ENCODE peak calls at places on chromosomes 13 and 19, in six cellular contexts. One of them, this sample, is unnamed.

GRCh38 chr19:45729774-45730388 is 815 bp downstream of the FBXO46 start:
- DNase-seq in T1000: no peak
- DNase-seq in gastrocnemius medialis: no peak
- DNase-seq in nucleus accumbens: no peak
- DNase-seq in H1: no peak
- DNase-seq in activated T-cell treated with anti-CD3 and anti-CD28 coated beads for 1 hour: no peak
- DNase-seq in this sample: no peak

GRCh38 chr13:28685114-28685513 is 26.2 kb downstream of the POMP start:
- DNase-seq in T1000: no peak
- DNase-seq in activated T-cell treated with anti-CD3 and anti-CD28 coated beads for 1 hour: no peak
- DNase-seq in H1: no peak
- DNase-seq in nucleus accumbens: no peak
- DNase-seq in gastrocnemius medialis: no peak
- DNase-seq in this sample: no peak

GRCh38 chr19:18777725-18778389 is 13.2 kb downstream of the COMP start:
- DNase-seq in activated T-cell treated with anti-CD3 and anti-CD28 coated beads for 1 hour: no peak
- DNase-seq in H1: no peak
- DNase-seq in nucleus accumbens: no peak
- DNase-seq in T1000: no peak
- DNase-seq in gastrocnemius medialis: no peak
- DNase-seq in this sample: no peak

GRCh38 chr13:40813662-40814454 is 24.4 kb downstream of the SLC25A15 start:
- DNase-seq in nucleus accumbens: no peak
- DNase-seq in T1000: no peak
- DNase-seq in gastrocnemius medialis: no peak
- DNase-seq in activated T-cell treated with anti-CD3 and anti-CD28 coated beads for 1 hour: no peak
- DNase-seq in H1: no peak
- DNase-seq in this sample: no peak

GRCh38 chr19:13827656-13828055 is 32.4 kb downstream of the ZSWIM4 start:
- DNase-seq in activated T-cell treated with anti-CD3 and anti-CD28 coated beads for 1 hour: no peak
- DNase-seq in T1000: no peak
- DNase-seq in nucleus accumbens: no peak
- DNase-seq in H1: no peak
- DNase-seq in gastrocnemius medialis: no peak
- DNase-seq in this sample: no peak

GRCh38 chr13:72504026-72504925 is 223.2 kb downstream of the MZT1 start:
- DNase-seq in nucleus accumbens: no peak
- DNase-seq in T1000: no peak
- DNase-seq in gastrocnemius medialis: no peak
- DNase-seq in H1: no peak
- DNase-seq in activated T-cell treated with anti-CD3 and anti-CD28 coated beads for 1 hour: no peak
- DNase-seq in this sample: no peak

GRCh38 chr13:68152414-68152813 is 922.3 kb upstream of the PCDH9 start:
- DNase-seq in H1: no peak
- DNase-seq in T1000: no peak
- DNase-seq in gastrocnemius medialis: no peak
- DNase-seq in activated T-cell treated with anti-CD3 and anti-CD28 coated beads for 1 hour: no peak
- DNase-seq in nucleus accumbens: no peak
- DNase-seq in this sample: no peak

GRCh38 chr13:21957833-21958232 is 287.0 kb downstream of the FGF9 start:
- DNase-seq in H1: no peak
- DNase-seq in gastrocnemius medialis: no peak
- DNase-seq in nucleus accumbens: no peak
- DNase-seq in activated T-cell treated with anti-CD3 and anti-CD28 coated beads for 1 hour: no peak
- DNase-seq in T1000: no peak
- DNase-seq in this sample: no peak

GRCh38 chr13:74061939-74062595 is 72.1 kb downstream of the KLF12 start:
- DNase-seq in H1: no peak
- DNase-seq in gastrocnemius medialis: no peak
- DNase-seq in activated T-cell treated with anti-CD3 and anti-CD28 coated beads for 1 hour: no peak
- DNase-seq in nucleus accumbens: no peak
- DNase-seq in T1000: no peak
- DNase-seq in this sample: no peak

GRCh38 chr13:60120617-60121016 is 43.1 kb downstream of the DIAPH3 start:
- DNase-seq in gastrocnemius medialis: no peak
- DNase-seq in H1: no peak
- DNase-seq in nucleus accumbens: no peak
- DNase-seq in T1000: no peak
- DNase-seq in activated T-cell treated with anti-CD3 and anti-CD28 coated beads for 1 hour: no peak
- DNase-seq in this sample: no peak

GRCh38 chr13:72194531-72194930 is 327.5 kb upstream of the DACH1 start:
- DNase-seq in gastrocnemius medialis: no peak
- DNase-seq in H1: no peak
- DNase-seq in T1000: no peak
- DNase-seq in nucleus accumbens: no peak
- DNase-seq in activated T-cell treated with anti-CD3 and anti-CD28 coated beads for 1 hour: no peak
- DNase-seq in this sample: no peak

GRCh38 chr13:51923983-51924539 is 62.3 kb downstream of the CCDC70 start:
- DNase-seq in H1: no peak
- DNase-seq in T1000: no peak
- DNase-seq in gastrocnemius medialis: no peak
- DNase-seq in activated T-cell treated with anti-CD3 and anti-CD28 coated beads for 1 hour: no peak
- DNase-seq in nucleus accumbens: no peak
- DNase-seq in this sample: no peak

GRCh38 chr19:35767288-35768081 is 7.9 kb upstream of the ARHGAP33 start:
- DNase-seq in gastrocnemius medialis: no peak
- DNase-seq in T1000: no peak
- DNase-seq in H1: no peak
- DNase-seq in activated T-cell treated with anti-CD3 and anti-CD28 coated beads for 1 hour: no peak
- DNase-seq in nucleus accumbens: no peak
- DNase-seq in this sample: no peak

GRCh38 chr13:112635323-112635722 is 47.4 kb upstream of the TUBGCP3 start:
- DNase-seq in T1000: no peak
- DNase-seq in H1: no peak
- DNase-seq in nucleus accumbens: no peak
- DNase-seq in activated T-cell treated with anti-CD3 and anti-CD28 coated beads for 1 hour: no peak
- DNase-seq in gastrocnemius medialis: no peak
- DNase-seq in this sample: no peak

GRCh38 chr19:15294591-15294990 is 37.7 kb downstream of the BRD4 start:
- DNase-seq in H1: no peak
- DNase-seq in activated T-cell treated with anti-CD3 and anti-CD28 coated beads for 1 hour: no peak
- DNase-seq in T1000: no peak
- DNase-seq in nucleus accumbens: no peak
- DNase-seq in gastrocnemius medialis: no peak
- DNase-seq in this sample: no peak

GRCh38 chr19:38795549-38795948 is 6.5 kb downstream of the LGALS7B start:
- DNase-seq in T1000: no peak
- DNase-seq in H1: no peak
- DNase-seq in nucleus accumbens: no peak
- DNase-seq in activated T-cell treated with anti-CD3 and anti-CD28 coated beads for 1 hour: no peak
- DNase-seq in gastrocnemius medialis: no peak
- DNase-seq in this sample: no peak

GRCh38 chr13:33800646-33801186 is 17.2 kb upstream of the RFC3 start:
- DNase-seq in H1: no peak
- DNase-seq in nucleus accumbens: no peak
- DNase-seq in T1000: no peak
- DNase-seq in activated T-cell treated with anti-CD3 and anti-CD28 coated beads for 1 hour: no peak
- DNase-seq in gastrocnemius medialis: no peak
- DNase-seq in this sample: no peak

GRCh38 chr13:47004022-47004421 is 107.2 kb upstream of the HTR2A start:
- DNase-seq in activated T-cell treated with anti-CD3 and anti-CD28 coated beads for 1 hour: no peak
- DNase-seq in H1: no peak
- DNase-seq in T1000: no peak
- DNase-seq in nucleus accumbens: no peak
- DNase-seq in gastrocnemius medialis: no peak
- DNase-seq in this sample: no peak

GRCh38 chr13:33251131-33251629 is 34.4 kb downstream of the STARD13 start:
- DNase-seq in nucleus accumbens: no peak
- DNase-seq in gastrocnemius medialis: no peak
- DNase-seq in T1000: peak
- DNase-seq in H1: no peak
- DNase-seq in activated T-cell treated with anti-CD3 and anti-CD28 coated beads for 1 hour: no peak
- DNase-seq in this sample: no peak

GRCh38 chr19:33221641-33222040 is 4.0 kb downstream of the SLC7A10 start:
- DNase-seq in activated T-cell treated with anti-CD3 and anti-CD28 coated beads for 1 hour: no peak
- DNase-seq in gastrocnemius medialis: no peak
- DNase-seq in H1: no peak
- DNase-seq in nucleus accumbens: no peak
- DNase-seq in T1000: no peak
- DNase-seq in this sample: no peak

GRCh38 chr13:67520886-67521285 is 290.8 kb upstream of the PCDH9 start:
- DNase-seq in T1000: no peak
- DNase-seq in nucleus accumbens: no peak
- DNase-seq in H1: no peak
- DNase-seq in activated T-cell treated with anti-CD3 and anti-CD28 coated beads for 1 hour: no peak
- DNase-seq in gastrocnemius medialis: no peak
- DNase-seq in this sample: no peak

GRCh38 chr19:13890136-13890535 is 13.2 kb downstream of the NANOS3 start:
- DNase-seq in T1000: no peak
- DNase-seq in nucleus accumbens: no peak
- DNase-seq in H1: no peak
- DNase-seq in gastrocnemius medialis: no peak
- DNase-seq in activated T-cell treated with anti-CD3 and anti-CD28 coated beads for 1 hour: no peak
- DNase-seq in this sample: no peak

GRCh38 chr13:33262997-33263396 is 22.6 kb downstream of the STARD13 start:
- DNase-seq in activated T-cell treated with anti-CD3 and anti-CD28 coated beads for 1 hour: no peak
- DNase-seq in gastrocnemius medialis: no peak
- DNase-seq in T1000: no peak
- DNase-seq in H1: no peak
- DNase-seq in nucleus accumbens: no peak
- DNase-seq in this sample: no peak

GRCh38 chr13:111267784-111268183 is 52.7 kb upstream of the TEX29 start:
- DNase-seq in nucleus accumbens: no peak
- DNase-seq in T1000: no peak
- DNase-seq in activated T-cell treated with anti-CD3 and anti-CD28 coated beads for 1 hour: no peak
- DNase-seq in H1: no peak
- DNase-seq in gastrocnemius medialis: no peak
- DNase-seq in this sample: no peak

GRCh38 chr13:36981156-36981743 is 17.9 kb downstream of the ALG5 start:
- DNase-seq in gastrocnemius medialis: no peak
- DNase-seq in nucleus accumbens: no peak
- DNase-seq in H1: no peak
- DNase-seq in activated T-cell treated with anti-CD3 and anti-CD28 coated beads for 1 hour: no peak
- DNase-seq in T1000: no peak
- DNase-seq in this sample: no peak

GRCh38 chr19:13506550-13506878 is 235 bp upstream of the CACNA1A start:
- DNase-seq in activated T-cell treated with anti-CD3 and anti-CD28 coated beads for 1 hour: no peak
- DNase-seq in nucleus accumbens: peak
- DNase-seq in T1000: no peak
- DNase-seq in gastrocnemius medialis: no peak
- DNase-seq in H1: no peak
- DNase-seq in this sample: peak

GRCh38 chr19:55695511-55696290 is 20.7 kb downstream of the EPN1 start:
- DNase-seq in gastrocnemius medialis: no peak
- DNase-seq in nucleus accumbens: no peak
- DNase-seq in activated T-cell treated with anti-CD3 and anti-CD28 coated beads for 1 hour: no peak
- DNase-seq in H1: no peak
- DNase-seq in T1000: no peak
- DNase-seq in this sample: no peak

GRCh38 chr13:97743946-97744345 is 209.5 kb upstream of the IPO5 start:
- DNase-seq in T1000: no peak
- DNase-seq in nucleus accumbens: no peak
- DNase-seq in gastrocnemius medialis: no peak
- DNase-seq in activated T-cell treated with anti-CD3 and anti-CD28 coated beads for 1 hour: no peak
- DNase-seq in H1: no peak
- DNase-seq in this sample: no peak

GRCh38 chr19:58577581-58578429 is 4.7 kb upstream of the MZF1 start:
- DNase-seq in H1: no peak
- DNase-seq in activated T-cell treated with anti-CD3 and anti-CD28 coated beads for 1 hour: no peak
- DNase-seq in gastrocnemius medialis: no peak
- DNase-seq in T1000: no peak
- DNase-seq in nucleus accumbens: no peak
- DNase-seq in this sample: no peak

GRCh38 chr13:95641961-95642621 is 2.4 kb downstream of the DZIP1 start:
- DNase-seq in nucleus accumbens: peak
- DNase-seq in T1000: no peak
- DNase-seq in H1: no peak
- DNase-seq in gastrocnemius medialis: no peak
- DNase-seq in activated T-cell treated with anti-CD3 and anti-CD28 coated beads for 1 hour: no peak
- DNase-seq in this sample: peak

GRCh38 chr19:17616961-17617806 is 61.7 kb downstream of the COLGALT1 start:
- DNase-seq in activated T-cell treated with anti-CD3 and anti-CD28 coated beads for 1 hour: no peak
- DNase-seq in T1000: peak
- DNase-seq in nucleus accumbens: no peak
- DNase-seq in H1: no peak
- DNase-seq in gastrocnemius medialis: no peak
- DNase-seq in this sample: no peak

GRCh38 chr13:112576191-112576590 is 11.8 kb downstream of the TUBGCP3 start:
- DNase-seq in nucleus accumbens: no peak
- DNase-seq in H1: no peak
- DNase-seq in activated T-cell treated with anti-CD3 and anti-CD28 coated beads for 1 hour: no peak
- DNase-seq in gastrocnemius medialis: no peak
- DNase-seq in T1000: no peak
- DNase-seq in this sample: no peak

GRCh38 chr19:4208385-4209094 is 20.8 kb upstream of the EBI3 start:
- DNase-seq in nucleus accumbens: no peak
- DNase-seq in gastrocnemius medialis: no peak
- DNase-seq in activated T-cell treated with anti-CD3 and anti-CD28 coated beads for 1 hour: no peak
- DNase-seq in T1000: peak
- DNase-seq in H1: no peak
- DNase-seq in this sample: no peak

GRCh38 chr19:19776206-19777008 is 43.5 kb upstream of the ZNF14 start:
- DNase-seq in H1: peak
- DNase-seq in nucleus accumbens: peak
- DNase-seq in T1000: peak
- DNase-seq in activated T-cell treated with anti-CD3 and anti-CD28 coated beads for 1 hour: peak
- DNase-seq in gastrocnemius medialis: peak
- DNase-seq in this sample: peak

GRCh38 chr13:33743438-33744368 is 74.2 kb upstream of the RFC3 start:
- DNase-seq in T1000: no peak
- DNase-seq in gastrocnemius medialis: no peak
- DNase-seq in nucleus accumbens: no peak
- DNase-seq in activated T-cell treated with anti-CD3 and anti-CD28 coated beads for 1 hour: no peak
- DNase-seq in H1: no peak
- DNase-seq in this sample: no peak

GRCh38 chr13:79933389-79933788 is 407.5 kb downstream of the SPRY2 start:
- DNase-seq in gastrocnemius medialis: no peak
- DNase-seq in H1: no peak
- DNase-seq in T1000: no peak
- DNase-seq in activated T-cell treated with anti-CD3 and anti-CD28 coated beads for 1 hour: no peak
- DNase-seq in nucleus accumbens: no peak
- DNase-seq in this sample: no peak

GRCh38 chr13:112601351-112601750 is 13.4 kb upstream of the TUBGCP3 start:
- DNase-seq in activated T-cell treated with anti-CD3 and anti-CD28 coated beads for 1 hour: no peak
- DNase-seq in T1000: no peak
- DNase-seq in H1: no peak
- DNase-seq in nucleus accumbens: no peak
- DNase-seq in gastrocnemius medialis: no peak
- DNase-seq in this sample: no peak

GRCh38 chr19:17874423-17875135 is 2.8 kb downstream of the SLC5A5 start:
- DNase-seq in activated T-cell treated with anti-CD3 and anti-CD28 coated beads for 1 hour: no peak
- DNase-seq in T1000: no peak
- DNase-seq in nucleus accumbens: no peak
- DNase-seq in H1: no peak
- DNase-seq in gastrocnemius medialis: no peak
- DNase-seq in this sample: no peak

This sample was measured in neuronal stem cell.